ENCODE peak calls at places on chromosome 5, in five cellular contexts. Y, S, G, L and Q are unnamed samples.

GRCh38 chr5:143543358-143544255 is 140.1 kb upstream of the NR3C1 start:
- DNase-seq in Y (no peak), S (no peak), G (peak; percentile 44), L (no peak), Q (no peak)

GRCh38 chr5:153818626-153819025 is 220.1 kb downstream of the FAM114A2 start:
- DNase-seq in Y (no peak), S (no peak), G (no peak), L (no peak), Q (no peak)

GRCh38 chr5:59423021-59423420 is 470.5 kb downstream of the PDE4D start:
- DNase-seq in Y (no peak), S (no peak), G (peak; percentile 5), L (no peak), Q (peak; percentile 55)

GRCh38 chr5:76785493-76785892 is 33.3 kb upstream of the F2RL1 start:
- DNase-seq in Y (no peak), S (no peak), G (peak; percentile 46), L (no peak), Q (no peak)

GRCh38 chr5:177524941-177525655 is 8.3 kb upstream of the DDX41 start:
- DNase-seq in Y (peak; percentile 42), S (no peak), G (no peak), L (no peak), Q (no peak)

GRCh38 chr5:140166911-140167310 is 8.1 kb upstream of the CYSTM1 start:
- DNase-seq in Y (no peak), S (no peak), G (no peak), L (no peak), Q (no peak)

GRCh38 chr5:7576023-7576715 is 180.2 kb downstream of the ADCY2 start:
- DNase-seq in Y (no peak), S (no peak), G (no peak), L (no peak), Q (no peak)

GRCh38 chr5:109844695-109845094 is 155.0 kb downstream of the MAN2A1 start:
- DNase-seq in Y (no peak), S (no peak), G (peak; percentile 51), L (no peak), Q (peak; percentile 81)

GRCh38 chr5:85288914-85289313 is 904.2 kb upstream of the EDIL3 start:
- DNase-seq in Y (no peak), S (no peak), G (no peak), L (no peak), Q (no peak)

GRCh38 chr5:85293139-85293785 is 908.6 kb upstream of the EDIL3 start:
- DNase-seq in Y (no peak), S (no peak), G (peak; percentile 8), L (no peak), Q (no peak)
- H3K4me3 ChIP-seq in Y (peak overlapping the region; percentile 67), S (no peak overlapping the region), G (peak overlapping the region; percentile 43), L (no peak overlapping the region), Q (no peak overlapping the region)

GRCh38 chr5:75601996-75602395 is 9.3 kb upstream of the ANKDD1B start:
- DNase-seq in Y (no peak), S (no peak), G (no peak), L (no peak), Q (no peak)

GRCh38 chr5:75603421-75603820 is 7.8 kb upstream of the ANKDD1B start:
- DNase-seq in Y (no peak), S (no peak), G (peak; percentile 61), L (no peak), Q (no peak)

GRCh38 chr5:75601567-75601966 is 9.7 kb upstream of the ANKDD1B start:
- DNase-seq in Y (no peak), S (no peak), G (no peak), L (no peak), Q (no peak)

GRCh38 chr5:75603835-75604234 is 7.4 kb upstream of the ANKDD1B start:
- DNase-seq in Y (no peak), S (no peak), G (no peak), L (no peak), Q (no peak)

GRCh38 chr5:75600535-75600934 is 10.7 kb upstream of the ANKDD1B start:
- DNase-seq in Y (no peak), S (no peak), G (no peak), L (no peak), Q (no peak)
- H3K4me3 ChIP-seq in Y (no peak overlapping the region), S (no peak overlapping the region), G (no peak overlapping the region), L (no peak overlapping the region), Q (no peak overlapping the region)

GRCh38 chr5:14168793-14169262 is 25.7 kb downstream of the TRIO start:
- DNase-seq in Y (no peak), S (no peak), G (no peak), L (no peak), Q (no peak)
- H3K4me3 ChIP-seq in Y (no peak overlapping the region), S (peak overlapping the region; percentile 73), G (no peak overlapping the region), L (no peak overlapping the region), Q (no peak overlapping the region)

DNA sequence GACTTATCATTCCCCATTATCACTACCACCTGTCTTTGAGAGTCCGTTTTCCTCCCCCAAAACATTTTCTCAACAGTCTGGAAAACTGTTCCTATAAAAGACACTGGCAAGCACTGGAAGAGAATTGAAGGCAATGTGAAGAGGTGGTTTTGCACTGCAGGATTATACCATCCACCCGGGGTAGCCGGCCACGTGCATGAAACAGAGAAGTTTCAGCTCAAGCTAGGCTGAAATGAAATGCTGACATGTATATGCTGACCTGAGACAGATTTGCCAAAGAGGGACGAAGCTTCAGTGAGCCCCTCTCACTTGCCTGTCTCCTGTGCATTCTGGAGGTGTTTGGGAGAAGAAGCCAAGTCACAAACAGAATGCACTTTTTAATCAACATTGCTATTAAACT is 567.0 kb downstream of the EBF1 start:
- DNase-seq in Y (no peak), S (no peak), G (no peak), L (no peak), Q (no peak)
- H3K4me3 ChIP-seq in Y (no peak overlapping the region), S (no peak overlapping the region), G (no peak overlapping the region), L (no peak overlapping the region), Q (no peak overlapping the region)

GRCh38 chr5:132824426-132824825 is 6.0 kb downstream of the SHROOM1 start:
- DNase-seq in Y (no peak), S (no peak), G (no peak), L (no peak), Q (no peak)

GRCh38 chr5:132822650-132823480 is 7.6 kb downstream of the SHROOM1 start:
- DNase-seq in Y (peak; percentile 82), S (peak; percentile 55), G (peak; percentile 34), L (no peak), Q (no peak)

GRCh38 chr5:132825165-132825823 is 5.2 kb downstream of the SHROOM1 start:
- DNase-seq in Y (no peak), S (no peak), G (no peak), L (no peak), Q (no peak)

GRCh38 chr5:132821791-132822190 is 8.7 kb downstream of the SHROOM1 start:
- DNase-seq in Y (no peak), S (no peak), G (no peak), L (no peak), Q (no peak)

GRCh38 chr5:132823481-132824050 is 6.9 kb downstream of the SHROOM1 start:
- DNase-seq in Y (no peak), S (no peak), G (no peak), L (no peak), Q (no peak)
- H3K4me3 ChIP-seq in Y (peak overlapping the region; percentile 39), S (peak overlapping the region; percentile 33), G (no peak overlapping the region), L (peak overlapping the region; percentile 31), Q (no peak overlapping the region)

DNA sequence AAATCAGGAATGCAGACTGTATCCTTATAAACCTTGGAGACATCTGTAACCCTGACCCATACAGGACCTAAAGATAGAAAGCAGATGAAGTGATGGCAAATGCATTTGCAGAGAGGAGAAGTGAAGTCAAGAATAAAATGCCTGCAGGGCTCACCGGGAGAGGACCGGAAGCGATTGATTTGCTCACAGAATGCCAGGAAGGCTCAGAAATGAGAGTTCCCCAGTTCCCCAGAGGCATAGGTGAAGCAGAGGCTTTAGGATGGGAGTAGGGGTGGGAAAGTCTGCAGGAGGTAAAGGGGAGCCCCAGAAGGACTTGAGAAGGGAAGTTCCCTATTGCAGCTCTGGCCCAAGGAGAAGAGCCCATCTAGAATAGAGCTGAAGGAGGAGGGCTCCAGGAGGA is 63.9 kb upstream of the TNFAIP8 start:
- DNase-seq in Y (no peak), S (no peak), G (no peak), L (no peak), Q (no peak)
- H3K4me3 ChIP-seq in Y (no peak overlapping the region), S (no peak overlapping the region), G (no peak overlapping the region), L (no peak overlapping the region), Q (no peak overlapping the region)

GRCh38 chr5:147403659-147404640 is 105.9 kb downstream of the DPYSL3 start:
- DNase-seq in Y (no peak), S (peak; percentile 89), G (peak; percentile 99), L (peak; percentile 60), Q (peak; percentile 95)
- H3K4me3 ChIP-seq in Y (no peak overlapping the region), S (no peak overlapping the region), G (peak overlapping the region; percentile 17), L (no peak overlapping the region), Q (no peak overlapping the region)

DNA sequence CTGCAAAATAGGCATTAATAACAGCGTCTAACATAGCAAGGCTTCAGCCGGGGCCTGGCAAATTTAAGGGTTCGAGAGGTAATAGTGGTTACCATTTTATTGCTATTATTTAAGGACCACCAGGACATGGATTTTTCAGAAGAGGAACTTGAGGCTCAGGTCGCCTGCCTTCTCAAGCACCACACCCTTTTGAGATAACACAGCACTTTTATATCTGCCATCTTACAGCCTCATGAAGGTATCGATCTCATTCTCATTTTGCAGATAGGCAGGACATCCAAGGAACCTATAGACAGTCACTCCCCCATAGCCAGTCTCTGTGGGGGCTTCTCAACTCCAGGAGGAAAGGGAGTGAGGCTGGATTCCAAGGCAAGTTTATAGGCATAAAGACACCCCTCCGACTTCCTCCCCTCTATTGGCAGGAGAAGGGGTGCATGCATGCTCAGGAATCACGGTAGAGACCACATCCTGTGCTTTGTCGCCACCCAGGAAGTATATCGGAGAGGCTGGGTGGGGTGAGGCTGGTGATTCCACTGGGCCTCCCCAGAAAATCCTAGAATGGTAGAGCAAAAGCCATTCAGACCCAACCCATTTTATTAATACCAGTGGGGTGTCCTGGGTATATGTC is 2.3 kb downstream of the ANXA6 start:
- DNase-seq in Y (no peak), S (peak; percentile 77), G (no peak), L (peak; percentile 50), Q (no peak)
- H3K4me3 ChIP-seq in Y (peak overlapping the region; percentile 64), S (peak overlapping the region; percentile 94), G (peak overlapping the region; percentile 92), L (peak overlapping the region; percentile 72), Q (peak overlapping the region; percentile 97)

GRCh38 chr5:73300520-73301207 is 127.7 kb downstream of the TMEM174 start:
- DNase-seq in Y (no peak), S (no peak), G (no peak), L (no peak), Q (no peak)

GRCh38 chr5:73299017-73299630 is 126.1 kb downstream of the TMEM174 start:
- DNase-seq in Y (peak; percentile 68), S (no peak), G (no peak), L (no peak), Q (no peak)

GRCh38 chr5:73298251-73299016 is 125.4 kb downstream of the TMEM174 start:
- DNase-seq in Y (peak; percentile 72), S (no peak), G (no peak), L (no peak), Q (no peak)

GRCh38 chr5:73301208-73302088 is 128.5 kb downstream of the TMEM174 start:
- DNase-seq in Y (no peak), S (no peak), G (no peak), L (no peak), Q (no peak)

GRCh38 chr5:73299665-73300435 is 126.9 kb downstream of the TMEM174 start:
- DNase-seq in Y (no peak), S (no peak), G (no peak), L (no peak), Q (no peak)
- H3K4me3 ChIP-seq in Y (peak overlapping the region; percentile 49), S (no peak overlapping the region), G (no peak overlapping the region), L (no peak overlapping the region), Q (peak overlapping the region; percentile 2)